ENCODE peak calls at places on chromosomes 11 and 22, in four cellular contexts. S is fibroblast of pulmonary artery, R is nephron progenitor cell, J is cardiac septum. H is an unnamed sample.

GRCh38 chr22:44133901-44134511 is 46.7 kb upstream of the PARVG start:
- DNase-seq in S (peak; percentile 18), R (no peak), J (no peak), H (peak; percentile 100)

GRCh38 chr11:13343067-13343466 is 65.5 kb downstream of the BMAL1 start:
- DNase-seq in S (no peak), J (no peak), R (no peak), H (no peak)

GRCh38 chr11:123544631-123545375 is 109.6 kb downstream of the SCN3B start:
- DNase-seq in J (no peak), S (no peak), R (no peak), H (no peak)

GRCh38 chr22:44743804-44744211 is 8.6 kb upstream of the ARHGAP8 start:
- DNase-seq in R (no peak), J (no peak), S (no peak), H (no peak)

GRCh38 chr22:33242078-33242477 is 183.9 kb upstream of the SYN3 start:
- DNase-seq in J (no peak), R (no peak), S (no peak), H (no peak)

GRCh38 chr11:107898270-107898669 is 30.0 kb upstream of the RAB39A start:
- DNase-seq in J (no peak), S (peak; percentile 72), R (no peak), H (peak; percentile 48)

GRCh38 chr22:38124236-38124974 is 13.9 kb upstream of the BAIAP2L2 start:
- DNase-seq in R (no peak), J (no peak), S (no peak), H (no peak)

GRCh38 chr11:19827399-19828135 is 114.9 kb downstream of the NAV2 start:
- DNase-seq in J (no peak), S (no peak), R (no peak), H (no peak)

GRCh38 chr11:127587511-127587910 is 586.9 kb upstream of the KIRREL3 start:
- DNase-seq in S (no peak), R (no peak), J (no peak), H (no peak)

GRCh38 chr11:72352859-72353551 is 81.3 kb downstream of the CLPB start:
- DNase-seq in J (no peak), S (peak; percentile 66), R (peak; percentile 28), H (peak; percentile 49)

GRCh38 chr11:68365943-68366435 is 53.6 kb downstream of the LRP5 start:
- DNase-seq in J (no peak), R (no peak), S (no peak), H (no peak)

GRCh38 chr11:30878400-30878799 is 292.2 kb upstream of the MPPED2 start:
- DNase-seq in J (no peak), R (no peak), S (no peak), H (no peak)

GRCh38 chr11:57124912-57125311 is 56.8 kb upstream of the LRRC55 start:
- DNase-seq in S (peak; percentile 6), R (no peak), J (no peak), H (no peak)

GRCh38 chr11:34680206-34680605 is 59.3 kb downstream of the EHF start:
- DNase-seq in S (no peak), J (no peak), R (no peak), H (no peak)

GRCh38 chr11:2777871-2778629 is 78.3 kb upstream of the KCNQ1OT1 start:
- DNase-seq in R (no peak), J (peak; percentile 76), S (no peak), H (no peak)

GRCh38 chr22:19783531-19784395 is 23.2 kb downstream of the TBX1 start:
- DNase-seq in J (no peak), S (no peak), R (no peak), H (no peak)

GRCh38 chr22:38479096-38479840 is 11.4 kb downstream of the KDELR3 start:
- DNase-seq in S (no peak), R (no peak), J (no peak), H (no peak)

GRCh38 chr11:59669611-59670009 is 773 bp upstream of the PATL1 start:
- DNase-seq in J (peak; percentile 78), R (no peak), S (peak; percentile 78), H (peak; percentile 26)

GRCh38 chr22:46766611-46767010 is 4.2 kb downstream of the TBC1D22A start:
- DNase-seq in J (peak; percentile 19), R (no peak), S (no peak), H (no peak)

H was measured in astrocyte of the cerebellum.